ENCODE peak calls at places on chromosome 4, in nine cellular contexts. G is mesendoderm, W is transverse colon, V is right lobe of liver, M is tibial artery, S is astrocyte, N is testis, H is uterus, P is PC-3. Y is an unnamed sample. For H3K4me1, H3K36me3 and H3K27me3, the result is how much of the 10 kb centered on the place peaks cover.

GRCh38 chr4:80007745-80008149 is 65.3 kb downstream of the ANTXR2 start:
- DNase-seq in G (no peak), W (no peak), V (no peak), M (no peak), S (no peak), N (no peak), H (no peak), P (peak), Y (no peak)

GRCh38 chr4:168842186-168842585 is 167.9 kb downstream of the CBR4 start:
- DNase-seq in G (no peak), W (no peak), V (no peak), M (no peak), S (no peak), N (no peak), H (no peak), P (no peak), Y (no peak)

GRCh38 chr4:38860788-38861424 is 4.3 kb upstream of the TLR6 start:
- DNase-seq in G (peak), W (peak), V (no peak), M (no peak), S (no peak), N (peak), H (no peak), P (peak), Y (no peak)

GRCh38 chr4:3041192-3042142 is 32.9 kb downstream of the HTT-AS start:
- DNase-seq in G (peak), W (peak), V (peak), M (peak), S (peak), N (peak), H (no peak), P (peak), Y (peak)

GRCh38 chr4:171025776-171026175 is 787.4 kb upstream of the GALNTL6 start:
- DNase-seq in G (no peak), W (no peak), V (no peak), M (no peak), S (no peak), N (no peak), H (no peak), P (peak), Y (no peak)

GRCh38 chr4:89586864-89587263 is 250.1 kb downstream of the SNCA start:
- DNase-seq in G (peak), W (no peak), V (no peak), M (no peak), S (no peak), N (no peak), H (no peak), P (peak), Y (no peak)

GRCh38 chr4:74338792-74339333 is 26.1 kb upstream of the EREG start:
- DNase-seq in G (no peak), W (no peak), V (no peak), M (no peak), S (no peak), N (no peak), H (no peak), P (no peak), Y (no peak)

GRCh38 chr4:47031011-47031678 is at the start of gene GABRB1:
- DNase-seq in G (peak), W (peak), V (peak), M (peak), S (peak), N (peak), H (peak), P (no peak), Y (peak)

GRCh38 chr4:81647388-81647787 is 175.7 kb upstream of the RASGEF1B start:
- DNase-seq in G (peak), W (no peak), V (no peak), M (no peak), S (no peak), N (no peak), H (no peak), P (no peak), Y (no peak)

GRCh38 chr4:159216834-159217233 is 114.0 kb downstream of the RAPGEF2 start:
- DNase-seq in G (no peak), W (no peak), V (no peak), M (no peak), S (no peak), N (no peak), H (no peak), P (no peak), Y (no peak)

GRCh38 chr4:143391895-143392294 is 55.2 kb downstream of the GAB1 start:
- DNase-seq in G (no peak), W (no peak), V (no peak), M (no peak), S (peak), N (no peak), H (no peak), P (no peak), Y (no peak)

GRCh38 chr4:150722908-150723362 is 141.0 kb downstream of the MAB21L2 start:
- DNase-seq in G (peak), W (peak), V (peak), M (peak), S (no peak), N (peak), H (peak), P (peak), Y (peak)

GRCh38 chr4:177484613-177485021 is 42.4 kb upstream of the AGA start:
- DNase-seq in G (peak), W (no peak), V (no peak), M (no peak), S (peak), N (no peak), H (no peak), P (peak), Y (no peak)

GRCh38 chr4:113179996-113180395 is 130.5 kb downstream of the ANK2 start:
- DNase-seq in G (no peak), W (no peak), V (no peak), M (no peak), S (peak), N (no peak), H (no peak), P (no peak), Y (no peak)

GRCh38 chr4:91653067-91653466 is 650.7 kb upstream of the GRID2 start:
- DNase-seq in G (no peak), W (no peak), V (no peak), M (no peak), S (no peak), N (no peak), H (no peak), P (no peak), Y (no peak)

GRCh38 chr4:68074397-68074796 is 55.3 kb downstream of the TMPRSS11F start:
- DNase-seq in G (peak), W (no peak), V (no peak), M (no peak), S (peak), N (no peak), H (no peak), P (no peak), Y (no peak)

GRCh38 chr4:71188197-71188625 is 150.6 kb upstream of the SLC4A4 start:
- DNase-seq in G (peak), W (no peak), V (no peak), M (no peak), S (no peak), N (no peak), H (no peak), P (no peak), Y (no peak)

GRCh38 chr4:26424838-26425237 is 65.4 kb downstream of the CCKAR start:
- DNase-seq in G (no peak), W (no peak), V (no peak), M (no peak), S (no peak), N (no peak), H (no peak), P (no peak), Y (no peak)

GRCh38 chr4:139798456-139798855 is 132.8 kb downstream of the MGST2 start:
- DNase-seq in G (no peak), W (no peak), V (no peak), M (no peak), S (peak), N (no peak), H (no peak), P (no peak), Y (no peak)

GRCh38 chr4:7590205-7590604 is 155.5 kb upstream of the PSAPL1 start:
- DNase-seq in G (no peak), W (no peak), V (no peak), M (no peak), S (peak), N (no peak), H (no peak), P (peak), Y (no peak)

DNA sequence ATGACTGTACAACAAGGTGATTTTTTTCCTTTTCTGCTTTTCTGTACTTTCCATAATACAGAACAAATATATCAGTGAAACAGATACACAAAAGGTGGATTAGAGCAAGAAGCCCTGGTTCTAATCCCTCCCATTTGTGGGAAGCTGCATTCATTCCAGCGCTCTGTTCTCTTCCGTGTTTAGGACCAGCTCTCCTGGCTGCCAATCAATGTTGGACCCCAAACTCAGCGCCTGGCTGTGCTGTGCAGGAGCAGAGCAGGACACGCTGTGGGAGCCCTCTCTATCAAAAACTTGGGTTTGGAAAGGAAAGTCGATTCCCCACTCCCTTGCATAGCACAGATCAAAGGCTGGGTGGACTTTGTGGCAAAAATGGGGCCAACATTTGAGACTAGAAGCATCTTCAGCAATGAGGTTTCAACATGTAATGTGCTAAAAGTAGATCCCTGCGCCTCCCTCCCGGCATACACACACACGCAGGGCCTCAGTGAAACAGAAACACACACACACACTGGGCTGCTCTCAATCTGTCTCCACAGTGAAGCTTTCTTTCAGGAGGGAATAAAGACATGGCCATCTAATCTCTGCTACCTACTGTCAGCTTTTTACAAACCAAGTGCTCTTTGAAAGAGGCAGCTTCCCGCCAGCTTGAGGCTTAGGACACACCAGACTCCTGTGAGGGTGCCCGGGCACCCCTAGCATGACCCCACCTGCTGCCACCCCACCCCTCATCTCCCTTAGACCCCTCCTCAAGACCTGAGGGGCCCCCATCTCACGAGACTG is 12.2 kb downstream of the WDR1 start:
- DNase-seq in G (no peak), W (no peak), V (no peak), M (no peak), S (no peak), N (no peak), H (no peak), P (no peak), Y (no peak)
- H3K4me1 ChIP-seq in G (under half), W (half or more), V (under half), M (half or more), S (half or more), N (under half), H (under half), P (under half), Y (under half)

GRCh38 chr4:55868691-55869090 is 15.2 kb downstream of the EXOC1 start:
- DNase-seq in G (no peak), W (no peak), V (no peak), M (no peak), S (peak), N (no peak), H (no peak), P (no peak), Y (no peak)

GRCh38 chr4:55866973-55867574 is 13.6 kb downstream of the EXOC1 start:
- DNase-seq in G (peak), W (no peak), V (no peak), M (no peak), S (peak), N (peak), H (no peak), P (peak), Y (no peak)

GRCh38 chr4:55865228-55865806 is 11.9 kb downstream of the EXOC1 start:
- DNase-seq in G (no peak), W (no peak), V (no peak), M (no peak), S (peak), N (no peak), H (no peak), P (peak), Y (no peak)

GRCh38 chr4:55864577-55865223 is 11.3 kb downstream of the EXOC1 start:
- DNase-seq in G (no peak), W (no peak), V (no peak), M (no peak), S (no peak), N (no peak), H (no peak), P (no peak), Y (no peak)

GRCh38 chr4:55866290-55866907 is 13.0 kb downstream of the EXOC1 start:
- DNase-seq in G (peak), W (no peak), V (no peak), M (no peak), S (peak), N (no peak), H (no peak), P (peak), Y (no peak)
- H3K36me3 ChIP-seq in G (under half), W (under half), V (under half), M (half or more), S (under half), N (under half), H (under half), P (under half), Y (under half)

DNA sequence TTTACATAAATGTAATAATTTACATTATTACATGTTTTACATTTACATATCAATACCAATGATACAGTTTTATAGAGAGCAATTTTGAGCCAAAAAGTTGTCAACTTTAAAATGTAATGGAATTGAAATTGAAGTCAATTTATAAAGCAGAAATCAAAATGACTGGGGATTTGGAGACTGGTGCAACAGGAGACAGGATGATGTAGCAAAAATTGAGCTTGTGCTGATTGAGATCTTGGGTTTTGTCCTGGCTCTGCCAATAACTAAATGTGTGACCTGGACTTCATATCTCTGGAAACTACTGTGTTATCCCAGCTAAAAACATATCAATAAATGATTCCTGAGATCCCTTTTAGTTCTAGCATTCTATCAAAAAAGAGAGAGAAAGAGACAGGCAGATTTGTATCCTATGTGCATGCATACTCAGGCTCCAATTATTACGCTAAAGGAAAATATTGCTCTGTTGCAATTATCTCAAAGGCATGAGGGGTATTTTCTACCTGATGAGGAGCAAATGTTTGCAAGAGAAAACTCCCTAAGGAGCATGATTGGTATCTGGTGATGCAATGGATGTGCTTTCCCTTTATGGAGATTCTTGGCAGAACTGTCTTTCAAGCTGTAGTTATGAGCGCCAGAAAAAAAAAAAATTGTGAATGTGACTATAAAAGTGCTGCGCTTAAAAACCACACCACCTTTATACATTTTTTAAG is 14.7 kb downstream of the EXOC1L start:
- DNase-seq in G (peak), W (no peak), V (no peak), M (no peak), S (no peak), N (no peak), H (no peak), P (no peak), Y (no peak)
- H3K27me3 ChIP-seq in G (under half), W (under half), V (under half), M (under half), S (under half), N (under half), H (under half), P (under half), Y (under half)

GRCh38 chr4:147363514-147363913 is 117.4 kb upstream of the EDNRA start:
- DNase-seq in G (no peak), W (no peak), V (no peak), M (no peak), S (no peak), N (no peak), H (no peak), P (peak), Y (no peak)

GRCh38 chr4:147355849-147356248 is 125.0 kb upstream of the EDNRA start:
- DNase-seq in G (no peak), W (no peak), V (no peak), M (no peak), S (peak), N (no peak), H (no peak), P (peak), Y (no peak)

GRCh38 chr4:147362868-147363440 is 117.9 kb upstream of the EDNRA start:
- DNase-seq in G (no peak), W (peak), V (peak), M (peak), S (no peak), N (peak), H (peak), P (peak), Y (peak)

GRCh38 chr4:147361726-147362125 is 119.2 kb upstream of the EDNRA start:
- DNase-seq in G (no peak), W (peak), V (no peak), M (peak), S (peak), N (peak), H (peak), P (peak), Y (no peak)

DNA sequence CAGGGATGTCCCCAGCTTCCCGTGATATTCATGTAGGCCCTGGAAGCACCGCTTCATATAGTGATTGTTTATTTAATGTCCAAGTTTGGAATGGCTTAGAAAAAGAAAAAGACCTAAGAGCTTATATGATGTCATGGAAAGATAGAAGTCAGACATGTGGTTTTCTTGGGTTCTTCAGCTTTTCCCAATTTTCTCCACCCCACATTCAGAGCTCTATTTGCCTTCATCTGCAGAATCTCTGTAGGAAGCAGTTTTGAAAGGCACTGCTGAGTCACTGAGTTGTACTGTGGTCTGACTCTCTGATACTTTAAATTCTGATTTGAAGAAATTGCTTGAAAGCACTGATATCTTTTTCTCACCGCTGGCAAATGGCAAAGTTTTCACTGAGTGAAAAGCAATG is 120.6 kb upstream of the EDNRA start:
- DNase-seq in G (no peak), W (no peak), V (no peak), M (no peak), S (peak), N (no peak), H (no peak), P (peak), Y (no peak)
- H3K4me1 ChIP-seq in G (under half), W (under half), V (under half), M (half or more), S (half or more), N (under half), H (under half), P (half or more), Y (under half)

GRCh38 chr4:17493629-17494028 is 18.3 kb downstream of the QDPR start:
- DNase-seq in G (no peak), W (no peak), V (no peak), M (no peak), S (no peak), N (no peak), H (no peak), P (no peak), Y (no peak)
- H3K36me3 ChIP-seq in G (under half), W (under half), V (under half), M (half or more), S (under half), N (under half), H (under half), P (under half), Y (under half)

GRCh38 chr4:102285831-102286230 is 59.5 kb downstream of the SLC39A8 start:
- DNase-seq in G (no peak), W (no peak), V (no peak), M (no peak), S (no peak), N (no peak), H (no peak), P (no peak), Y (no peak)
- H3K27me3 ChIP-seq in G (under half), W (under half), V (under half), M (under half), S (under half), N (under half), H (under half), P (under half), Y (under half)

Y was measured in aorta.